ENCODE peak calls at places on chromosomes 11 and 22, in eight cellular contexts. K is spleen, D is kidney, F is astrocyte, M is body of pancreas, U is tibial artery, R is iPS DF 6.9, Y is stomach. A is an unnamed sample.

GRCh38 chr11:33344611-33345010 is 87.4 kb downstream of the HIPK3 start:
- DNase-seq in K (no peak), D (no peak), F (no peak), M (no peak), U (no peak), R (no peak), Y (no peak), A (no peak)

GRCh38 chr11:16883179-16883578 is 131.0 kb downstream of the PLEKHA7 start:
- DNase-seq in K (no peak), D (no peak), F (no peak), M (no peak), U (no peak), R (no peak), Y (peak; percentile 34), A (no peak)

GRCh38 chr11:58629857-58630256 is 7.4 kb downstream of the CNTF start:
- DNase-seq in K (no peak), D (no peak), F (peak; percentile 37), M (peak; percentile 30), U (no peak), R (peak; percentile 37), Y (no peak), A (no peak)

GRCh38 chr11:64684357-64684756 is 38.6 kb downstream of the NRXN2 start:
- DNase-seq in K (no peak), D (no peak), F (no peak), M (no peak), U (no peak), R (no peak), Y (no peak), A (no peak)

GRCh38 chr22:38315801-38316339 is 1.4 kb downstream of the CSNK1E start:
- DNase-seq in K (peak; percentile 73), D (no peak), F (no peak), M (no peak), U (no peak), R (no peak), Y (no peak), A (no peak)

GRCh38 chr11:77411238-77411637 is 62.7 kb downstream of the PAK1 start:
- DNase-seq in K (peak; percentile 88), D (peak; percentile 71), F (peak; percentile 26), M (no peak), U (peak; percentile 65), R (no peak), Y (no peak), A (peak; percentile 23)

GRCh38 chr11:123853038-123853437 is 32.4 kb downstream of the TMEM225 start:
- DNase-seq in K (peak; percentile 31), D (no peak), F (no peak), M (no peak), U (no peak), R (peak; percentile 20), Y (no peak), A (no peak)

GRCh38 chr11:126703661-126704060 is 296.9 kb downstream of the KIRREL3 start:
- DNase-seq in K (no peak), D (no peak), F (peak; percentile 12), M (no peak), U (no peak), R (no peak), Y (no peak), A (no peak)

GRCh38 chr11:70384486-70385152 is 13.7 kb upstream of the CTTN start:
- DNase-seq in K (no peak), D (no peak), F (no peak), M (no peak), U (peak; percentile 49), R (no peak), Y (no peak), A (no peak)

GRCh38 chr11:23113887-23114216 is 253.6 kb upstream of the CCDC179 start:
- DNase-seq in K (no peak), D (no peak), F (no peak), M (no peak), U (no peak), R (no peak), Y (no peak), A (no peak)

DNA sequence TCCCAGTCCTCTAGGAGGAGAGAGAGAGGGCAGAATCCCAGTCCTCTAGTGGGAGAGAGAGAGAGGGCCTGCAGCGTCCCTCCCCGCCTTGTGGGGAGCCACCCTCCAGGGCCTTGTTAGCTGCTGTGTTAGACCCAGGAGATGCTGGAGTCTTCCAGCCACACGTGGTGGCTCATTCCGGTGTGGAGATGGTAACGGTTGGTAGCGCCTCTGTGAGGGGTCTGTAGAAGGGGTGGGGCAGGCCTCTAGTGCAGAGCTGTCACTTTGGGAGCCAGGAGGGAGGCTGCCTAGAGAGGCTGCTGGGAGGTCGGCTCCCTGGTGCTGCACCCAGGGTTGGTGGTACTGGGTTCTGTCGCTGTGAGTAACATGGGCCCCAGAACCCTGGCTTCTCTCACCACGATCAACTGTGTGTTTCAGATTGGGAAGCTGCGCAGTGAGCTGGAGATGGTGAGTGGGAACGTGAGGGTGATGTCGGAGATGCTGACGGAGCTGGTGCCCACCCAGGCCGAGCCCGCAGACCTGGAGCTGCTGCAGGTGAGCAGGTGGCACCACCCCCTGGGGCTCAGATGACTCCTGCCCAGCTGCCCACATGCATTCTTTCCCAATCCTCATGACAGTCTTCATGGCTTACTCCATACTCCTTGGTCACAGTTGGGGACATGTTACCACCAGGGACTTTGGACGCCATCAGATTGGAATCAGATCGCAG is 27.3 kb downstream of the TOM1 start:
- DNase-seq in K (peak; percentile 48), D (peak; percentile 51), F (no peak), M (no peak), U (no peak), R (no peak), Y (no peak), A (no peak)
- H3K36me3 ChIP-seq in K (peaks cover 86% of the 10 kb centered on the region), D (peaks cover 69% of the 10 kb centered on the region), F (peaks cover 35% of the 10 kb centered on the region), M (peaks cover 29% of the 10 kb centered on the region), U (peaks cover 97% of the 10 kb centered on the region), R (peaks cover 11% of the 10 kb centered on the region), Y (peaks cover 92% of the 10 kb centered on the region), A (peaks cover 98% of the 10 kb centered on the region)

GRCh38 chr22:19568337-19569311 is 44.4 kb upstream of the CLDN5 start:
- DNase-seq in K (no peak), D (no peak), F (peak; percentile 80), M (no peak), U (no peak), R (no peak), Y (no peak), A (no peak)

GRCh38 chr22:19565921-19566598 is 41.9 kb upstream of the CLDN5 start:
- DNase-seq in K (no peak), D (no peak), F (no peak), M (no peak), U (no peak), R (no peak), Y (no peak), A (no peak)

GRCh38 chr22:19566599-19567382 is 42.6 kb upstream of the CLDN5 start:
- DNase-seq in K (no peak), D (no peak), F (no peak), M (no peak), U (peak; percentile 54), R (no peak), Y (no peak), A (peak; percentile 70)

GRCh38 chr22:19565382-19565902 is 41.2 kb upstream of the CLDN5 start:
- DNase-seq in K (no peak), D (no peak), F (no peak), M (no peak), U (no peak), R (no peak), Y (no peak), A (no peak)

DNA sequence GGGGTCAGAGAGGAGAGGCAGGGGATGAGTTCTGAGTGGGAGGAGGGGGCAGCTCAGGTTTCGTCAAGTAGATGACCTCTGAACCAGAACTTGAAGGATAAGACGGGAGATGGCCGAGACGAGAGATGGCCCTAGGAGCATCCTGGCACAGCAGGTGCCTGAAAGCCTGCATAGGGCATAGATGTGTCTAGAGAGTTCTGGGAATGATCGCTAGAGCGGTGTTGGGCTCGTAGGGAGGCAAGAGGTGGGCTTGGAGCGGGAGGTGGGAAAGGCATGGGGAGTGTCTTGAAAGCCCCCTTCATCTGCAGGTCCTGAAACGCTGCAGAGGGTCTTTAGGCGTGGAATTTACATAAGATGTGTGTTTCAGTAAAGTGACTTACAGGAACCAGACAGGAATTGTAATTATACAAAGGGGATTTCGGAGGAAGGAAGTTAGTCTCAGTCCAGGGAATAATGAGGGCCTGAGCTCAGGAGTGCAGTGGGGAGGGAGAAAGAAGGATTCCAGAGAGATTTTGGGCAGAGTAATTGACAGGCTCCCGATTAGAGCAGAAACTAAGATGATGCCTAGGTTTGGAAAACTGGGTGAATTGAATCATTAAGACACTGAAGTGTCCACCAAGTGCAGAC is 43.3 kb upstream of the CLDN5 start:
- DNase-seq in K (no peak), D (no peak), F (no peak), M (no peak), U (no peak), R (no peak), Y (no peak), A (no peak)
- H3K27ac ChIP-seq in K (no peak overlapping the region), D (no peak overlapping the region), F (no peak overlapping the region), M (no peak overlapping the region), U (no peak overlapping the region), R (no peak overlapping the region), Y (no peak overlapping the region), A (peak overlapping the region; percentile 64)

GRCh38 chr11:3368199-3368598 is 10.7 kb downstream of the ZNF195 start:
- DNase-seq in K (no peak), D (no peak), F (no peak), M (no peak), U (no peak), R (no peak), Y (no peak), A (no peak)
- H3K36me3 ChIP-seq in K (peaks cover 99% of the 10 kb centered on the region), D (peaks cover 48% of the 10 kb centered on the region), F (peaks cover 78% of the 10 kb centered on the region), M (peaks cover 24% of the 10 kb centered on the region), U (peaks cover 85% of the 10 kb centered on the region), R (peaks cover 30% of the 10 kb centered on the region), Y (peaks cover 96% of the 10 kb centered on the region), A (peaks cover 16% of the 10 kb centered on the region)

GRCh38 chr11:128501576-128502549 is 85.5 kb downstream of the ETS1 start:
- DNase-seq in K (no peak), D (no peak), F (peak; percentile 95), M (peak; percentile 35), U (no peak), R (no peak), Y (no peak), A (no peak)
- H3K27ac ChIP-seq in K (peak overlapping the region; percentile 99), D (peak overlapping the region; percentile 74), F (peak overlapping the region; percentile 95), M (peak overlapping the region; percentile 1), U (peak overlapping the region; percentile 32), R (no peak overlapping the region), Y (peak overlapping the region; percentile 35), A (peak overlapping the region; percentile 80)

DNA sequence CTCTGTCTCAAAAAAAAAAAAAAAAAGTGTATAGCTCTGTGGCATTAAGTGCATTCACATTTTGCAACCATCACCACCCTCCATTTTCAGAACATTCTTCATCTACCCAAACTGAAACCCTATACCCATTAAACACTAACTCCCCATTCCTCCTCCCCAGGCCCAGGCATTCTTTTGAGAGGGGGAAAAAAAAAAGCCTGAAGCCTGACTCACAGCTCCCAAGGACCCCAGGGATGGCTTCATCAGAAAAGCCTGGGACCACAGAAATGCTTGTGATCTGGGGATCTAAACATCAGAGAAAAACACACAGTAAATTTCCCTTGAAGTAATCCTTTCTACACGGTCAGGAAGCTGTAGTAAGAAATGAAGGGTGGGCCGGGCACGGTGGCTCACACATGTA is 10.7 kb upstream of the GTSE1 start:
- DNase-seq in K (no peak), D (no peak), F (no peak), M (no peak), U (no peak), R (no peak), Y (no peak), A (no peak)
- H3K36me3 ChIP-seq in K (peaks cover 77% of the 10 kb centered on the region), D (peaks cover 66% of the 10 kb centered on the region), F (peaks cover 13% of the 10 kb centered on the region), M (peaks cover 24% of the 10 kb centered on the region), U (peaks cover 100% of the 10 kb centered on the region), R (no peaks in the 10 kb centered on the region), Y (peaks cover 100% of the 10 kb centered on the region), A (peaks cover 64% of the 10 kb centered on the region)

DNA sequence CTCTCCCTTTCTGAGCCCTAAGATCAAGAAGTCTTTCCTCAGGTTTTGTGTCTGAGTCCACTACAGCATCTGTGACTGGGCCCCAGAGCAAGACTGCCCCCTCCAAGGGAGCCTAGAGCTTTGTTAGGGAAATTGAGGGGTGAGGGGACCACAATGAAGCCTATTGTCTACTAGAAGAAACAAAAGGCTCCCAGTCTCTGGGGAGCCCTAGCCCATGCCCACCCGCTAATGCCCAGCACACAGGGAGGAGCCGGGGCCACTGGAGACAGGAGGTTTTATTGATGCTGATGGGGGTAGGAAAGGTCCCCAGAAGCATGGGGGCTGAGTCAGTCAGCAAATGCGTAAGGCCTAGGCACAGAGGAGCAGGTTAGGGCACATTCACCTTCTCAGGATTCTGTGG is 14.0 kb downstream of the RHOG start:
- DNase-seq in K (peak; percentile 48), D (no peak), F (no peak), M (no peak), U (no peak), R (no peak), Y (no peak), A (no peak)
- H3K27ac ChIP-seq in K (peak overlapping the region; percentile 69), D (no peak overlapping the region), F (no peak overlapping the region), M (no peak overlapping the region), U (no peak overlapping the region), R (no peak overlapping the region), Y (no peak overlapping the region), A (no peak overlapping the region)